ENCODE peak calls at places on chromosomes 2 and 18, in six cellular contexts. O is GM06990; M is CD8-positive, alpha-beta T cell; F is ACHN; L is GM23248; N is heart left ventricle. W is an unnamed sample.

GRCh38 chr2:143551946-143552655 is 422.9 kb downstream of the ARHGAP15 start:
- DNase-seq in N (no peak), O (no peak), F (no peak), L (no peak), M (no peak), W (no peak)

GRCh38 chr2:43135583-43135982 is 90.8 kb downstream of the ZFP36L2 start:
- DNase-seq in L (no peak), F (no peak), O (no peak), N (no peak), M (no peak), W (no peak)

GRCh38 chr2:65711863-65712262 is 279.5 kb upstream of the SPRED2 start:
- DNase-seq in M (no peak), N (no peak), F (no peak), O (no peak), L (no peak), W (no peak)

GRCh38 chr2:113233593-113234550 is 44.8 kb downstream of the PAX8 start:
- DNase-seq in L (peak; percentile 77), N (no peak), M (no peak), F (no peak), O (no peak), W (no peak)

GRCh38 chr18:79199691-79200374 is 130.6 kb downstream of the ATP9B start:
- DNase-seq in M (peak; percentile 35), O (no peak), N (no peak), L (peak; percentile 50), F (no peak), W (no peak)

GRCh38 chr2:205494856-205495255 is 187.4 kb upstream of the NRP2 start:
- DNase-seq in O (no peak), L (peak; percentile 45), M (no peak), F (no peak), N (no peak), W (no peak)

GRCh38 chr2:40032650-40033319 is 253.7 kb upstream of the THUMPD2 start:
- DNase-seq in N (no peak), F (no peak), M (no peak), L (peak; percentile 94), O (no peak), W (no peak)

GRCh38 chr18:80171190-80171872 is 62.3 kb downstream of the ADNP2 start:
- DNase-seq in M (peak; percentile 55), F (no peak), N (peak; percentile 50), O (peak; percentile 43), L (peak; percentile 65), W (peak; percentile 35)

GRCh38 chr2:222561817-222562424 is 94.0 kb downstream of the FARSB start:
- DNase-seq in M (no peak), O (no peak), L (peak; percentile 49), F (peak; percentile 74), N (no peak), W (no peak)

GRCh38 chr2:660477-661214 is 16.6 kb downstream of the TMEM18 start:
- DNase-seq in O (no peak), M (no peak), N (no peak), L (no peak), F (no peak), W (no peak)

GRCh38 chr2:173159794-173160463 is 84.3 kb downstream of the MAP3K20 start:
- DNase-seq in F (peak; percentile 82), O (no peak), M (no peak), N (peak; percentile 87), L (peak; percentile 99), W (no peak)

GRCh38 chr2:78115291-78115690 is 593.1 kb upstream of the LRRTM4 start:
- DNase-seq in N (no peak), O (no peak), L (no peak), F (no peak), M (no peak), W (no peak)

GRCh38 chr2:60735496-60736250 is 20.4 kb upstream of the PAPOLG start:
- DNase-seq in M (peak; percentile 61), L (peak; percentile 20), O (peak; percentile 4), F (no peak), N (no peak), W (peak; percentile 5)

GRCh38 chr2:201900362-201900761 is 94.0 kb downstream of the CDK15 start:
- DNase-seq in O (no peak), N (no peak), F (no peak), L (peak; percentile 44), M (no peak), W (no peak)

GRCh38 chr2:45072064-45072861 is 63.0 kb upstream of the SIX2 start:
- DNase-seq in F (no peak), L (no peak), N (no peak), M (no peak), O (no peak), W (no peak)

GRCh38 chr2:157843935-157844334 is 32.2 kb downstream of the ACVR1 start:
- DNase-seq in L (no peak), N (no peak), F (no peak), M (no peak), O (no peak), W (no peak)

GRCh38 chr18:33596178-33596854 is 18.3 kb downstream of the ASXL3 start:
- DNase-seq in N (no peak), O (no peak), L (peak; percentile 64), M (no peak), F (no peak), W (no peak)

GRCh38 chr2:152962446-152962845 is 244.0 kb downstream of the ARL6IP6 start:
- DNase-seq in N (no peak), O (no peak), F (no peak), L (no peak), M (no peak), W (no peak)

GRCh38 chr2:119252186-119253113 is 28.8 kb downstream of the STEAP3 start:
- DNase-seq in O (no peak), M (no peak), F (peak; percentile 96), N (no peak), L (peak; percentile 98), W (no peak)

GRCh38 chr18:10546557-10547300 is 20.9 kb downstream of the NAPG start:
- DNase-seq in F (no peak), N (no peak), M (no peak), L (no peak), O (no peak), W (no peak)

GRCh38 chr2:42568431-42569115 is at the start of gene MTA3:
- DNase-seq in N (peak; percentile 73), O (peak; percentile 50), L (peak; percentile 76), M (peak; percentile 61), F (peak; percentile 46), W (peak; percentile 54)

GRCh38 chr2:112033600-112033999 is 21.5 kb upstream of the TMEM87B start:
- DNase-seq in F (peak; percentile 49), M (no peak), N (no peak), O (no peak), L (peak; percentile 45), W (no peak)

GRCh38 chr2:126269911-126270310 is 386.0 kb upstream of the GYPC start:
- DNase-seq in L (no peak), O (no peak), N (no peak), M (no peak), F (no peak), W (no peak)

GRCh38 chr2:88125344-88125923 is 2.4 kb downstream of the FABP1 start:
- DNase-seq in F (no peak), M (no peak), N (no peak), O (no peak), L (no peak), W (no peak)

GRCh38 chr2:174331731-174332606 is 2.8 kb upstream of the SP9 start:
- DNase-seq in L (no peak), N (no peak), O (peak; percentile 12), F (no peak), M (no peak), W (no peak)

GRCh38 chr2:96876036-96876810 is 6.3 kb upstream of the SEMA4C start:
- DNase-seq in O (no peak), L (peak; percentile 45), M (no peak), F (no peak), N (no peak), W (no peak)

GRCh38 chr2:187519419-187520120 is 34.7 kb downstream of the TFPI start:
- DNase-seq in M (no peak), O (no peak), N (no peak), L (no peak), F (no peak), W (no peak)

GRCh38 chr2:152413228-152414030 is 78.5 kb downstream of the FMNL2 start:
- DNase-seq in O (no peak), N (no peak), M (no peak), F (no peak), L (no peak), W (no peak)

GRCh38 chr2:72859831-72860262 is 27.4 kb upstream of the SPR start:
- DNase-seq in N (peak; percentile 38), M (peak; percentile 47), F (peak; percentile 70), O (peak; percentile 10), L (peak; percentile 67), W (peak; percentile 44)

GRCh38 chr2:143083636-143084035 is 45.6 kb upstream of the ARHGAP15 start:
- DNase-seq in N (no peak), M (no peak), O (peak; percentile 6), F (peak; percentile 65), L (peak; percentile 87), W (no peak)

GRCh38 chr2:74188018-74188601 is 9.4 kb upstream of the MOB1A start:
- DNase-seq in M (no peak), L (peak; percentile 83), F (peak; percentile 12), N (peak; percentile 36), O (no peak), W (no peak)

GRCh38 chr2:156005999-156006712 is 326.4 kb downstream of the NR4A2 start:
- DNase-seq in F (peak; percentile 19), O (no peak), M (no peak), L (peak; percentile 0), N (no peak), W (no peak)

GRCh38 chr2:189799531-189799930 is 15.3 kb downstream of the PMS1 start:
- DNase-seq in M (no peak), F (peak; percentile 64), L (peak; percentile 87), O (no peak), N (no peak), W (no peak)